ENCODE peak calls at places on chromosomes 6 and 20, in eight cellular contexts. One of them, this sample, is unnamed.

GRCh38 chr6:147633191-147633590 is 124.7 kb downstream of the SAMD5 start:
- DNase-seq in anterior cingulate cortex: no peak
- DNase-seq in left ventricle myocardium inferior: no peak
- DNase-seq in endothelial cell: no peak
- DNase-seq in NB4: no peak
- DNase-seq in astrocyte of the hippocampus: no peak
- DNase-seq in Caki2: no peak
- DNase-seq in activated gamma-delta T cell treated with Interleukin-2 at 50 U/mL for 16 hours: no peak
- DNase-seq in this sample: no peak

GRCh38 chr20:3673551-3674070 is 8.2 kb downstream of the ADAM33 start:
- DNase-seq in anterior cingulate cortex: no peak
- DNase-seq in left ventricle myocardium inferior: no peak
- DNase-seq in endothelial cell: no peak
- DNase-seq in NB4: no peak
- DNase-seq in astrocyte of the hippocampus: no peak
- DNase-seq in Caki2: no peak
- DNase-seq in activated gamma-delta T cell treated with Interleukin-2 at 50 U/mL for 16 hours: no peak
- DNase-seq in this sample: peak; percentile 65

GRCh38 chr6:129510930-129511329 is 199.0 kb downstream of the ARHGAP18 start:
- DNase-seq in anterior cingulate cortex: no peak
- DNase-seq in left ventricle myocardium inferior: no peak
- DNase-seq in endothelial cell: no peak
- DNase-seq in NB4: no peak
- DNase-seq in astrocyte of the hippocampus: peak; percentile 12
- DNase-seq in Caki2: no peak
- DNase-seq in activated gamma-delta T cell treated with Interleukin-2 at 50 U/mL for 16 hours: no peak
- DNase-seq in this sample: no peak

GRCh38 chr6:140058846-140059245 is 684.4 kb upstream of the CITED2 start:
- DNase-seq in anterior cingulate cortex: no peak
- DNase-seq in left ventricle myocardium inferior: no peak
- DNase-seq in endothelial cell: no peak
- DNase-seq in NB4: no peak
- DNase-seq in astrocyte of the hippocampus: no peak
- DNase-seq in Caki2: no peak
- DNase-seq in activated gamma-delta T cell treated with Interleukin-2 at 50 U/mL for 16 hours: no peak
- DNase-seq in this sample: no peak

GRCh38 chr6:26240981-26241770 is 123.8 kb upstream of the BTN3A2 start:
- DNase-seq in anterior cingulate cortex: no peak
- DNase-seq in left ventricle myocardium inferior: no peak
- DNase-seq in endothelial cell: no peak
- DNase-seq in NB4: peak; percentile 82
- DNase-seq in astrocyte of the hippocampus: peak; percentile 72
- DNase-seq in Caki2: no peak
- DNase-seq in activated gamma-delta T cell treated with Interleukin-2 at 50 U/mL for 16 hours: peak; percentile 36
- DNase-seq in this sample: peak; percentile 27

GRCh38 chr6:159788276-159788675 is 1.1 kb downstream of the TCP1 start:
- DNase-seq in anterior cingulate cortex: no peak
- DNase-seq in left ventricle myocardium inferior: no peak
- DNase-seq in endothelial cell: no peak
- DNase-seq in NB4: no peak
- DNase-seq in astrocyte of the hippocampus: peak; percentile 8
- DNase-seq in Caki2: no peak
- DNase-seq in activated gamma-delta T cell treated with Interleukin-2 at 50 U/mL for 16 hours: no peak
- DNase-seq in this sample: no peak

GRCh38 chr6:27940766-27941165 is 16.3 kb upstream of the OR2B6 start:
- DNase-seq in anterior cingulate cortex: no peak
- DNase-seq in left ventricle myocardium inferior: no peak
- DNase-seq in endothelial cell: no peak
- DNase-seq in NB4: peak; percentile 12
- DNase-seq in astrocyte of the hippocampus: no peak
- DNase-seq in Caki2: no peak
- DNase-seq in activated gamma-delta T cell treated with Interleukin-2 at 50 U/mL for 16 hours: no peak
- DNase-seq in this sample: no peak

GRCh38 chr6:164114656-164115055 is 700.1 kb downstream of the QKI start:
- DNase-seq in anterior cingulate cortex: peak; percentile 48
- DNase-seq in left ventricle myocardium inferior: no peak
- DNase-seq in endothelial cell: no peak
- DNase-seq in NB4: no peak
- DNase-seq in astrocyte of the hippocampus: no peak
- DNase-seq in Caki2: no peak
- DNase-seq in activated gamma-delta T cell treated with Interleukin-2 at 50 U/mL for 16 hours: no peak
- DNase-seq in this sample: no peak

GRCh38 chr20:54846948-54847347 is 371.6 kb downstream of the DOK5 start:
- DNase-seq in anterior cingulate cortex: no peak
- DNase-seq in left ventricle myocardium inferior: no peak
- DNase-seq in endothelial cell: no peak
- DNase-seq in NB4: no peak
- DNase-seq in astrocyte of the hippocampus: no peak
- DNase-seq in Caki2: no peak
- DNase-seq in activated gamma-delta T cell treated with Interleukin-2 at 50 U/mL for 16 hours: no peak
- DNase-seq in this sample: no peak

GRCh38 chr6:134766497-134766896 is 183.4 kb downstream of the ALDH8A1 start:
- DNase-seq in anterior cingulate cortex: no peak
- DNase-seq in left ventricle myocardium inferior: no peak
- DNase-seq in endothelial cell: no peak
- DNase-seq in NB4: no peak
- DNase-seq in astrocyte of the hippocampus: no peak
- DNase-seq in Caki2: no peak
- DNase-seq in activated gamma-delta T cell treated with Interleukin-2 at 50 U/mL for 16 hours: no peak
- DNase-seq in this sample: no peak

GRCh38 chr6:99905209-99906106 is 88.6 kb downstream of the MCHR2 start:
- DNase-seq in anterior cingulate cortex: peak; percentile 15
- DNase-seq in left ventricle myocardium inferior: no peak
- DNase-seq in endothelial cell: peak; percentile 15
- DNase-seq in NB4: peak; percentile 60
- DNase-seq in astrocyte of the hippocampus: peak; percentile 41
- DNase-seq in Caki2: peak; percentile 37
- DNase-seq in activated gamma-delta T cell treated with Interleukin-2 at 50 U/mL for 16 hours: no peak
- DNase-seq in this sample: peak; percentile 38

GRCh38 chr6:20455175-20456075 is 53.7 kb downstream of the E2F3 start:
- DNase-seq in anterior cingulate cortex: no peak
- DNase-seq in left ventricle myocardium inferior: no peak
- DNase-seq in endothelial cell: no peak
- DNase-seq in NB4: no peak
- DNase-seq in astrocyte of the hippocampus: peak; percentile 15
- DNase-seq in Caki2: no peak
- DNase-seq in activated gamma-delta T cell treated with Interleukin-2 at 50 U/mL for 16 hours: no peak
- DNase-seq in this sample: no peak

GRCh38 chr20:3857405-3857804 is 10.8 kb downstream of the MAVS start:
- DNase-seq in anterior cingulate cortex: no peak
- DNase-seq in left ventricle myocardium inferior: no peak
- DNase-seq in endothelial cell: no peak
- DNase-seq in NB4: no peak
- DNase-seq in astrocyte of the hippocampus: no peak
- DNase-seq in Caki2: no peak
- DNase-seq in activated gamma-delta T cell treated with Interleukin-2 at 50 U/mL for 16 hours: no peak
- DNase-seq in this sample: no peak

GRCh38 chr6:3711776-3712175 is 39.7 kb downstream of the PXDC1 start:
- DNase-seq in anterior cingulate cortex: no peak
- DNase-seq in left ventricle myocardium inferior: no peak
- DNase-seq in endothelial cell: no peak
- DNase-seq in NB4: no peak
- DNase-seq in astrocyte of the hippocampus: no peak
- DNase-seq in Caki2: no peak
- DNase-seq in activated gamma-delta T cell treated with Interleukin-2 at 50 U/mL for 16 hours: no peak
- DNase-seq in this sample: no peak

GRCh38 chr20:57094991-57095390 is 171.4 kb downstream of the BMP7 start:
- DNase-seq in anterior cingulate cortex: no peak
- DNase-seq in left ventricle myocardium inferior: no peak
- DNase-seq in endothelial cell: no peak
- DNase-seq in NB4: no peak
- DNase-seq in astrocyte of the hippocampus: no peak
- DNase-seq in Caki2: no peak
- DNase-seq in activated gamma-delta T cell treated with Interleukin-2 at 50 U/mL for 16 hours: no peak
- DNase-seq in this sample: peak; percentile 76

GRCh38 chr6:19472850-19473249 is 364.3 kb upstream of the ID4 start:
- DNase-seq in anterior cingulate cortex: no peak
- DNase-seq in left ventricle myocardium inferior: no peak
- DNase-seq in endothelial cell: peak; percentile 37
- DNase-seq in NB4: peak; percentile 5
- DNase-seq in astrocyte of the hippocampus: no peak
- DNase-seq in Caki2: no peak
- DNase-seq in activated gamma-delta T cell treated with Interleukin-2 at 50 U/mL for 16 hours: no peak
- DNase-seq in this sample: no peak

GRCh38 chr6:138410048-138410735 is 6.2 kb downstream of the HEBP2 start:
- DNase-seq in anterior cingulate cortex: no peak
- DNase-seq in left ventricle myocardium inferior: no peak
- DNase-seq in endothelial cell: no peak
- DNase-seq in NB4: peak; percentile 74
- DNase-seq in astrocyte of the hippocampus: no peak
- DNase-seq in Caki2: no peak
- DNase-seq in activated gamma-delta T cell treated with Interleukin-2 at 50 U/mL for 16 hours: no peak
- DNase-seq in this sample: no peak

GRCh38 chr20:36102809-36103596 is 51.5 kb upstream of the EPB41L1 start:
- DNase-seq in anterior cingulate cortex: peak; percentile 40
- DNase-seq in left ventricle myocardium inferior: no peak
- DNase-seq in endothelial cell: no peak
- DNase-seq in NB4: no peak
- DNase-seq in astrocyte of the hippocampus: no peak
- DNase-seq in Caki2: no peak
- DNase-seq in activated gamma-delta T cell treated with Interleukin-2 at 50 U/mL for 16 hours: no peak
- DNase-seq in this sample: peak; percentile 68

GRCh38 chr6:53811082-53811481 is 16.3 kb downstream of the LRRC1 start:
- DNase-seq in anterior cingulate cortex: no peak
- DNase-seq in left ventricle myocardium inferior: no peak
- DNase-seq in endothelial cell: no peak
- DNase-seq in NB4: no peak
- DNase-seq in astrocyte of the hippocampus: peak; percentile 49
- DNase-seq in Caki2: peak; percentile 54
- DNase-seq in activated gamma-delta T cell treated with Interleukin-2 at 50 U/mL for 16 hours: no peak
- DNase-seq in this sample: peak; percentile 49

GRCh38 chr6:161436106-161436876 is 162.4 kb upstream of the AGPAT4 start:
- DNase-seq in anterior cingulate cortex: no peak
- DNase-seq in left ventricle myocardium inferior: no peak
- DNase-seq in endothelial cell: no peak
- DNase-seq in NB4: no peak
- DNase-seq in astrocyte of the hippocampus: no peak
- DNase-seq in Caki2: peak; percentile 62
- DNase-seq in activated gamma-delta T cell treated with Interleukin-2 at 50 U/mL for 16 hours: no peak
- DNase-seq in this sample: no peak

GRCh38 chr6:38549795-38550194 is 89.9 kb downstream of the BTBD9 start:
- DNase-seq in anterior cingulate cortex: no peak
- DNase-seq in left ventricle myocardium inferior: no peak
- DNase-seq in endothelial cell: no peak
- DNase-seq in NB4: no peak
- DNase-seq in astrocyte of the hippocampus: no peak
- DNase-seq in Caki2: no peak
- DNase-seq in activated gamma-delta T cell treated with Interleukin-2 at 50 U/mL for 16 hours: no peak
- DNase-seq in this sample: no peak

GRCh38 chr6:79466222-79466834 is 70.9 kb downstream of the LCA5 start:
- DNase-seq in anterior cingulate cortex: no peak
- DNase-seq in left ventricle myocardium inferior: no peak
- DNase-seq in endothelial cell: no peak
- DNase-seq in NB4: peak; percentile 35
- DNase-seq in astrocyte of the hippocampus: peak; percentile 46
- DNase-seq in Caki2: no peak
- DNase-seq in activated gamma-delta T cell treated with Interleukin-2 at 50 U/mL for 16 hours: no peak
- DNase-seq in this sample: no peak

GRCh38 chr20:46704714-46705377 is 4.6 kb upstream of the SLC2A10 start:
- DNase-seq in anterior cingulate cortex: no peak
- DNase-seq in left ventricle myocardium inferior: no peak
- DNase-seq in endothelial cell: no peak
- DNase-seq in NB4: no peak
- DNase-seq in astrocyte of the hippocampus: no peak
- DNase-seq in Caki2: no peak
- DNase-seq in activated gamma-delta T cell treated with Interleukin-2 at 50 U/mL for 16 hours: no peak
- DNase-seq in this sample: no peak

GRCh38 chr6:40626886-40627285 is 39.7 kb upstream of the LRFN2 start:
- DNase-seq in anterior cingulate cortex: no peak
- DNase-seq in left ventricle myocardium inferior: no peak
- DNase-seq in endothelial cell: no peak
- DNase-seq in NB4: no peak
- DNase-seq in astrocyte of the hippocampus: no peak
- DNase-seq in Caki2: no peak
- DNase-seq in activated gamma-delta T cell treated with Interleukin-2 at 50 U/mL for 16 hours: no peak
- DNase-seq in this sample: no peak

GRCh38 chr6:10771371-10771894 is 23.8 kb downstream of the TMEM14B start:
- DNase-seq in anterior cingulate cortex: no peak
- DNase-seq in left ventricle myocardium inferior: no peak
- DNase-seq in endothelial cell: no peak
- DNase-seq in NB4: no peak
- DNase-seq in astrocyte of the hippocampus: no peak
- DNase-seq in Caki2: no peak
- DNase-seq in activated gamma-delta T cell treated with Interleukin-2 at 50 U/mL for 16 hours: no peak
- DNase-seq in this sample: no peak

GRCh38 chr20:50931048-50931305 is 260 bp downstream of the ADNP start:
- DNase-seq in anterior cingulate cortex: no peak
- DNase-seq in left ventricle myocardium inferior: no peak
- DNase-seq in endothelial cell: no peak
- DNase-seq in NB4: no peak
- DNase-seq in astrocyte of the hippocampus: no peak
- DNase-seq in Caki2: no peak
- DNase-seq in activated gamma-delta T cell treated with Interleukin-2 at 50 U/mL for 16 hours: peak; percentile 68
- DNase-seq in this sample: peak; percentile 91

GRCh38 chr6:7468382-7469081 is 72.9 kb upstream of the DSP start:
- DNase-seq in anterior cingulate cortex: peak; percentile 73
- DNase-seq in left ventricle myocardium inferior: peak; percentile 53
- DNase-seq in endothelial cell: no peak
- DNase-seq in NB4: peak; percentile 94
- DNase-seq in astrocyte of the hippocampus: peak; percentile 41
- DNase-seq in Caki2: peak; percentile 60
- DNase-seq in activated gamma-delta T cell treated with Interleukin-2 at 50 U/mL for 16 hours: no peak
- DNase-seq in this sample: peak; percentile 94

GRCh38 chr6:84663866-84664265 is 100.5 kb downstream of the TBX18 start:
- DNase-seq in anterior cingulate cortex: no peak
- DNase-seq in left ventricle myocardium inferior: no peak
- DNase-seq in endothelial cell: no peak
- DNase-seq in NB4: no peak
- DNase-seq in astrocyte of the hippocampus: no peak
- DNase-seq in Caki2: no peak
- DNase-seq in activated gamma-delta T cell treated with Interleukin-2 at 50 U/mL for 16 hours: no peak
- DNase-seq in this sample: no peak

GRCh38 chr6:39166189-39166917 is 51.4 kb upstream of the SAYSD1 start:
- DNase-seq in anterior cingulate cortex: peak; percentile 60
- DNase-seq in left ventricle myocardium inferior: peak; percentile 59
- DNase-seq in endothelial cell: peak; percentile 94
- DNase-seq in NB4: peak; percentile 83
- DNase-seq in astrocyte of the hippocampus: peak; percentile 74
- DNase-seq in Caki2: peak; percentile 59
- DNase-seq in activated gamma-delta T cell treated with Interleukin-2 at 50 U/mL for 16 hours: peak; percentile 85
- DNase-seq in this sample: peak; percentile 73

GRCh38 chr20:62141397-62142251 is 1.6 kb downstream of the PSMA7 start:
- DNase-seq in anterior cingulate cortex: no peak
- DNase-seq in left ventricle myocardium inferior: no peak
- DNase-seq in endothelial cell: no peak
- DNase-seq in NB4: peak; percentile 55
- DNase-seq in astrocyte of the hippocampus: peak; percentile 42
- DNase-seq in Caki2: no peak
- DNase-seq in activated gamma-delta T cell treated with Interleukin-2 at 50 U/mL for 16 hours: peak; percentile 36
- DNase-seq in this sample: no peak

GRCh38 chr20:63568170-63568981 is 5.7 kb downstream of the HELZ2 start:
- DNase-seq in anterior cingulate cortex: no peak
- DNase-seq in left ventricle myocardium inferior: no peak
- DNase-seq in endothelial cell: no peak
- DNase-seq in NB4: peak; percentile 65
- DNase-seq in astrocyte of the hippocampus: no peak
- DNase-seq in Caki2: no peak
- DNase-seq in activated gamma-delta T cell treated with Interleukin-2 at 50 U/mL for 16 hours: no peak
- DNase-seq in this sample: peak; percentile 83

GRCh38 chr6:167963589-167964057 is 33.8 kb upstream of the KIF25 start:
- DNase-seq in anterior cingulate cortex: no peak
- DNase-seq in left ventricle myocardium inferior: no peak
- DNase-seq in endothelial cell: no peak
- DNase-seq in NB4: no peak
- DNase-seq in astrocyte of the hippocampus: no peak
- DNase-seq in Caki2: no peak
- DNase-seq in activated gamma-delta T cell treated with Interleukin-2 at 50 U/mL for 16 hours: no peak
- DNase-seq in this sample: no peak

GRCh38 chr20:57198359-57199072 is 67.9 kb downstream of the BMP7 start:
- DNase-seq in anterior cingulate cortex: no peak
- DNase-seq in left ventricle myocardium inferior: no peak
- DNase-seq in endothelial cell: no peak
- DNase-seq in NB4: peak; percentile 31
- DNase-seq in astrocyte of the hippocampus: peak; percentile 14
- DNase-seq in Caki2: no peak
- DNase-seq in activated gamma-delta T cell treated with Interleukin-2 at 50 U/mL for 16 hours: no peak
- DNase-seq in this sample: no peak

GRCh38 chr6:70686548-70687133 is 19.0 kb downstream of the SMAP1 start:
- DNase-seq in anterior cingulate cortex: peak; percentile 5
- DNase-seq in left ventricle myocardium inferior: no peak
- DNase-seq in endothelial cell: no peak
- DNase-seq in NB4: peak; percentile 52
- DNase-seq in astrocyte of the hippocampus: peak; percentile 51
- DNase-seq in Caki2: no peak
- DNase-seq in activated gamma-delta T cell treated with Interleukin-2 at 50 U/mL for 16 hours: no peak
- DNase-seq in this sample: no peak

This sample was measured in osteoblast.